ENCODE peak calls at places on chromosomes 4 and X, in seven cellular contexts. One of them, this sample, is unnamed.

GRCh38 chr4:24729041-24729730 is 66.2 kb upstream of the SOD3 start:
- DNase-seq in H1: no peak
- DNase-seq in SK-N-SH: no peak
- DNase-seq in GM12878: no peak
- DNase-seq in GM12891: no peak
- DNase-seq in K562: no peak
- DNase-seq in HepG2: no peak
- DNase-seq in this sample: no peak

GRCh38 chr4:139606600-139607301 is 50.7 kb upstream of the SETD7 start:
- DNase-seq in GM12891: no peak
- DNase-seq in HepG2: no peak
- DNase-seq in H1: no peak
- DNase-seq in K562: peak
- DNase-seq in GM12878: no peak
- DNase-seq in SK-N-SH: no peak
- DNase-seq in this sample: no peak

GRCh38 chrX:153055827-153056748 is at the start of gene PNMA3:
- DNase-seq in H1: peak
- DNase-seq in K562: no peak
- DNase-seq in GM12891: no peak
- DNase-seq in SK-N-SH: peak
- DNase-seq in GM12878: no peak
- DNase-seq in HepG2: no peak
- DNase-seq in this sample: no peak

GRCh38 chr4:177612684-177613083 is 170.4 kb upstream of the AGA start:
- DNase-seq in GM12891: no peak
- DNase-seq in H1: no peak
- DNase-seq in SK-N-SH: no peak
- DNase-seq in K562: no peak
- DNase-seq in GM12878: no peak
- DNase-seq in HepG2: no peak
- DNase-seq in this sample: no peak

GRCh38 chr4:46386570-46386969 is 3.4 kb downstream of the GABRA2 start:
- DNase-seq in SK-N-SH: peak
- DNase-seq in GM12878: no peak
- DNase-seq in GM12891: no peak
- DNase-seq in H1: no peak
- DNase-seq in K562: peak
- DNase-seq in HepG2: peak
- DNase-seq in this sample: no peak

GRCh38 chr4:24067781-24068193 is 177.9 kb upstream of the PPARGC1A start:
- DNase-seq in GM12878: no peak
- DNase-seq in K562: no peak
- DNase-seq in SK-N-SH: no peak
- DNase-seq in GM12891: no peak
- DNase-seq in H1: no peak
- DNase-seq in HepG2: no peak
- DNase-seq in this sample: no peak

GRCh38 chr4:106898621-106899230 is 137.4 kb downstream of the DKK2 start:
- DNase-seq in K562: peak
- DNase-seq in GM12891: peak
- DNase-seq in H1: peak
- DNase-seq in GM12878: no peak
- DNase-seq in HepG2: peak
- DNase-seq in SK-N-SH: peak
- DNase-seq in this sample: no peak

GRCh38 chr4:153573881-153574807 is 108.0 kb downstream of the TMEM131L start:
- DNase-seq in GM12878: no peak
- DNase-seq in H1: no peak
- DNase-seq in HepG2: peak
- DNase-seq in SK-N-SH: peak
- DNase-seq in GM12891: no peak
- DNase-seq in K562: peak
- DNase-seq in this sample: no peak

GRCh38 chr4:162891788-162892707 is 274.6 kb downstream of the NAF1 start:
- DNase-seq in SK-N-SH: no peak
- DNase-seq in GM12891: peak
- DNase-seq in K562: no peak
- DNase-seq in H1: no peak
- DNase-seq in HepG2: no peak
- DNase-seq in GM12878: peak
- DNase-seq in this sample: peak

GRCh38 chrX:138128025-138128671 is 562.2 kb downstream of the ZIC3 start:
- DNase-seq in GM12878: no peak
- DNase-seq in HepG2: peak
- DNase-seq in K562: peak
- DNase-seq in H1: peak
- DNase-seq in SK-N-SH: peak
- DNase-seq in GM12891: no peak
- DNase-seq in this sample: peak

DNA sequence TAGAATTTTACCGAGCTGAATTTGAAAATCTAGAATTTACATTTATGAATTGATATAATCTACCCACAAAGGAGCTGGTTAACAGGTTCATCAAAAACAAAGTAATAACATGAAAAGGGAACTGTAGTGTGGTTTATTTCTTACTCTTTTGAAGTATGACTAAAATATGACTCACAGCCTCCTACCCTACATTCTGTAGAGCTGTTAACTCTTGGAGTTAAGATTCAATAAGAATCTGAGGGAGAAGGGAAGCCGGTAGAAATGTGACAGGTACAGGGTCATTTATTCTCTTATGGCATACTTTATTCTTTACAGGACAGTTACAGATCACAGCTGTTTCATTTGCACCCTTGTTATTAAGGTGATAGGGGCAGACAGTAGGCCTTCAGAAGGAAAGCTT is 132.2 kb upstream of the FAM47B start:
- DNase-seq in SK-N-SH: no peak
- DNase-seq in GM12891: no peak
- DNase-seq in GM12878: no peak
- DNase-seq in HepG2: no peak
- DNase-seq in K562: no peak
- DNase-seq in H1: no peak
- DNase-seq in this sample: no peak
- TF ChIP-seq TAF1 in SK-N-SH: no peak
- TF ChIP-seq TAF1 in GM12891: no peak
- TF ChIP-seq TAF1 in GM12878: no peak
- TF ChIP-seq TAF1 in HepG2: no peak
- TF ChIP-seq TAF1 in K562: no peak
- TF ChIP-seq TAF1 in H1: no peak
- TF ChIP-seq TAF1 in this sample: no peak

GRCh38 chrX:40646489-40647306 is 663 bp downstream of the CXorf38 start:
- DNase-seq in HepG2: no peak
- DNase-seq in H1: peak
- DNase-seq in K562: peak
- DNase-seq in SK-N-SH: peak
- DNase-seq in GM12878: no peak
- DNase-seq in GM12891: no peak
- DNase-seq in this sample: peak

GRCh38 chrX:40644821-40645358 is 2.5 kb downstream of the CXorf38 start:
- DNase-seq in GM12878: peak
- DNase-seq in HepG2: peak
- DNase-seq in H1: no peak
- DNase-seq in GM12891: no peak
- DNase-seq in SK-N-SH: peak
- DNase-seq in K562: peak
- DNase-seq in this sample: peak

GRCh38 chrX:40647307-40648197 is at the start of gene CXorf38:
- DNase-seq in GM12878: peak
- DNase-seq in H1: peak
- DNase-seq in SK-N-SH: peak
- DNase-seq in K562: peak
- DNase-seq in HepG2: peak
- DNase-seq in GM12891: peak
- DNase-seq in this sample: peak

GRCh38 chrX:40644175-40644574 is 3.2 kb downstream of the CXorf38 start:
- DNase-seq in K562: peak
- DNase-seq in GM12878: no peak
- DNase-seq in H1: no peak
- DNase-seq in SK-N-SH: no peak
- DNase-seq in HepG2: no peak
- DNase-seq in GM12891: no peak
- DNase-seq in this sample: no peak
- TF ChIP-seq POLR2AphosphoS5 in K562: no peak
- TF ChIP-seq POLR2AphosphoS5 in GM12878: no peak
- TF ChIP-seq POLR2AphosphoS5 in H1: no peak
- TF ChIP-seq POLR2AphosphoS5 in SK-N-SH: no peak
- TF ChIP-seq POLR2AphosphoS5 in HepG2: no peak
- TF ChIP-seq POLR2AphosphoS5 in GM12891: no peak
- TF ChIP-seq POLR2AphosphoS5 in this sample: no peak

GRCh38 chr4:145069361-145069760 is 28.6 kb downstream of the ANAPC10 start:
- DNase-seq in HepG2: no peak
- DNase-seq in K562: no peak
- DNase-seq in H1: no peak
- DNase-seq in GM12891: no peak
- DNase-seq in GM12878: no peak
- DNase-seq in SK-N-SH: no peak
- DNase-seq in this sample: no peak
- TF ChIP-seq TAF1 in HepG2: no peak
- TF ChIP-seq TAF1 in K562: no peak
- TF ChIP-seq TAF1 in H1: no peak
- TF ChIP-seq TAF1 in GM12891: no peak
- TF ChIP-seq TAF1 in GM12878: no peak
- TF ChIP-seq TAF1 in SK-N-SH: no peak
- TF ChIP-seq TAF1 in this sample: no peak

GRCh38 chrX:120768254-120768653 is 107.4 kb downstream of the CT47B1 start:
- DNase-seq in GM12878: no peak
- DNase-seq in SK-N-SH: no peak
- DNase-seq in HepG2: no peak
- DNase-seq in H1: no peak
- DNase-seq in K562: no peak
- DNase-seq in GM12891: no peak
- DNase-seq in this sample: no peak

GRCh38 chrX:120768681-120769080 is 107.0 kb downstream of the CT47B1 start:
- DNase-seq in H1: no peak
- DNase-seq in GM12891: no peak
- DNase-seq in HepG2: no peak
- DNase-seq in SK-N-SH: no peak
- DNase-seq in GM12878: no peak
- DNase-seq in K562: no peak
- DNase-seq in this sample: no peak

GRCh38 chrX:120774611-120775010 is 101.1 kb downstream of the CT47B1 start:
- DNase-seq in GM12891: no peak
- DNase-seq in K562: no peak
- DNase-seq in HepG2: no peak
- DNase-seq in SK-N-SH: no peak
- DNase-seq in H1: no peak
- DNase-seq in GM12878: no peak
- DNase-seq in this sample: no peak

GRCh38 chrX:120773801-120774200 is 101.9 kb downstream of the CT47B1 start:
- DNase-seq in K562: no peak
- DNase-seq in GM12891: no peak
- DNase-seq in HepG2: no peak
- DNase-seq in GM12878: no peak
- DNase-seq in SK-N-SH: no peak
- DNase-seq in H1: no peak
- DNase-seq in this sample: no peak

DNA sequence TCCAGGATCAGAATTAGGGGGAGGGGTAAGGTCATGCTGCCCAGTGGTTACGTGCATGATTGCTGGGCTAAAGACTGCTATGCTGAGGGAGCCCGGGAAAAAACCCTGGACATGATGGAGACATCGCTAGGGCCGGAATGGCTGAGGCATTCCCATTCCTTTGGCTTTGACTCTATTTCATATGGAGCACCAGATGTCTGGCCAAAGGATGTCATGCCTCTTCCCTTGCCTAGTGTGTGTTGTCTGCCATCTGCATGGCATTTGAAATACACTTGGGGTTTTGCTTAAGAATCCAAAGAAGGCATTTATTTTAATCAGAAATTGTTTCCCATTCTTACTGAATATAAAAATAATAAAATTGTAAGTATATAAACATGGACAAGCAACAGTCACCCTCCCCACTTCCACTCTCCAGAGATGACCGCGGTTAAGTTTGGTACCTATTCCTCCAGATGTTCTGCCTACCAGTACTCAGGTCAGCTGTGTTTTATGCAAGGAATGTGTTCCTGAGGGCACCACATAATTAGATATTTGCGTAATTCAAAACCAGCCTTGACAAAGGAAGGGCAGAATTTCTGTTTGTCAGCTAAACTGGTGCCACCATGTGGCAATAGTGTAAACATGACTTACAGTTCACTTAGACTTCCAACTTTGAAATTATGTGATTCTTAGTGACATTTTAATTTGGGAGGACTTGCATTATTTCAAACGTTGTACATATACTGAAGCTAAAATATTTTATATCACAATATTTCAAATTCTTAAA is 105.9 kb downstream of the CT47B1 start:
- DNase-seq in HepG2: peak
- DNase-seq in GM12891: no peak
- DNase-seq in H1: no peak
- DNase-seq in SK-N-SH: peak
- DNase-seq in GM12878: no peak
- DNase-seq in K562: peak
- DNase-seq in this sample: no peak
- TF ChIP-seq POLR2AphosphoS5 in HepG2: no peak
- TF ChIP-seq POLR2AphosphoS5 in GM12891: no peak
- TF ChIP-seq POLR2AphosphoS5 in H1: no peak
- TF ChIP-seq POLR2AphosphoS5 in SK-N-SH: no peak
- TF ChIP-seq POLR2AphosphoS5 in GM12878: no peak
- TF ChIP-seq POLR2AphosphoS5 in K562: no peak
- TF ChIP-seq POLR2AphosphoS5 in this sample: no peak

GRCh38 chr4:184954482-184954881 is 63.8 kb upstream of the HELT start:
- DNase-seq in GM12891: no peak
- DNase-seq in HepG2: no peak
- DNase-seq in H1: no peak
- DNase-seq in GM12878: no peak
- DNase-seq in K562: no peak
- DNase-seq in SK-N-SH: no peak
- DNase-seq in this sample: no peak
- TF ChIP-seq TAF1 in GM12891: no peak
- TF ChIP-seq TAF1 in HepG2: no peak
- TF ChIP-seq TAF1 in H1: no peak
- TF ChIP-seq TAF1 in GM12878: no peak
- TF ChIP-seq TAF1 in K562: no peak
- TF ChIP-seq TAF1 in SK-N-SH: no peak
- TF ChIP-seq TAF1 in this sample: no peak

This sample was measured in GM12892.